ENCODE peak calls at places on chromosomes 2 and 18, in four cellular contexts. Y is endothelial cell of umbilical vein, U is mammary epithelial cell, T is keratinocyte. E is an unnamed sample.
A peak's percentile ranks its signal among the peaks of the same experiment; 100 is the strongest.

GRCh38 chr2:61558160-61558559 is 20.0 kb upstream of the XPO1 start:
- DNase-seq in U (no peak), T (no peak), Y (no peak), E (no peak)

GRCh38 chr2:197972017-197972416 is 167.6 kb downstream of the PLCL1 start:
- DNase-seq in Y (peak; percentile 95), U (peak; percentile 30), T (no peak), E (no peak)

GRCh38 chr2:133286326-133286922 is 281.8 kb downstream of the NCKAP5 start:
- DNase-seq in Y (no peak), T (no peak), U (peak; percentile 32), E (no peak)

GRCh38 chr18:33579147-33579867 is 1.3 kb downstream of the ASXL3 start:
- DNase-seq in Y (peak; percentile 25), T (no peak), U (no peak), E (peak; percentile 67)

GRCh38 chr2:120863661-120864320 is 128.1 kb downstream of the GLI2 start:
- DNase-seq in T (no peak), Y (no peak), U (peak; percentile 25), E (no peak)

GRCh38 chr2:221255862-221256261 is 316.2 kb downstream of the EPHA4 start:
- DNase-seq in T (no peak), Y (peak; percentile 23), U (no peak), E (peak; percentile 77)

GRCh38 chr2:10487144-10488104 is 39.3 kb upstream of the ODC1 start:
- DNase-seq in Y (no peak), U (no peak), T (no peak), E (no peak)

GRCh38 chr18:49227456-49227855 is 233.0 kb downstream of the DYM start:
- DNase-seq in T (peak; percentile 19), U (peak; percentile 81), Y (peak; percentile 19), E (no peak)

GRCh38 chr2:128505150-128505490 is 186.5 kb upstream of the HS6ST1 start:
- DNase-seq in T (no peak), Y (no peak), U (no peak), E (no peak)

GRCh38 chr2:208548689-208549088 is 142.1 kb downstream of the PTH2R start:
- DNase-seq in Y (no peak), U (no peak), T (no peak), E (no peak)

GRCh38 chr18:53380063-53380639 is 844.3 kb downstream of the MBD2 start:
- DNase-seq in Y (peak; percentile 9), U (peak; percentile 14), T (no peak), E (peak; percentile 57)

GRCh38 chr2:6352906-6353515 is 512.7 kb downstream of the CMPK2 start:
- DNase-seq in Y (no peak), U (no peak), T (no peak), E (peak; percentile 72)

GRCh38 chr2:240963065-240963375 is 35.4 kb upstream of the SNED1 start:
- DNase-seq in U (no peak), T (no peak), Y (no peak), E (no peak)

GRCh38 chr2:226524381-226524843 is 275.2 kb downstream of the IRS1 start:
- DNase-seq in T (no peak), Y (no peak), U (peak; percentile 49), E (no peak)

GRCh38 chr18:40124107-40124506 is 1830.9 kb upstream of the PIK3C3 start:
- DNase-seq in U (peak; percentile 61), T (no peak), Y (no peak), E (no peak)

GRCh38 chr2:107728586-107728985 is 98.1 kb upstream of the RGPD4 start:
- DNase-seq in Y (no peak), T (no peak), U (no peak), E (no peak)

GRCh38 chr2:224442092-224442999 is 40.4 kb upstream of the FAM124B start:
- DNase-seq in Y (peak; percentile 61), T (no peak), U (no peak), E (no peak)

GRCh38 chr2:96771792-96772618 is 11.3 kb downstream of the CNNM4 start:
- DNase-seq in T (no peak), U (no peak), Y (no peak), E (no peak)

GRCh38 chr2:207767461-207768167 is 2.1 kb downstream of the FZD5 start:
- DNase-seq in T (no peak), Y (peak; percentile 45), U (peak; percentile 48), E (peak; percentile 82)

GRCh38 chr18:9070212-9070611 is 32.3 kb upstream of the NDUFV2 start:
- DNase-seq in U (no peak), T (no peak), Y (no peak), E (no peak)

GRCh38 chr2:37672104-37672869 is 845 bp upstream of the CDC42EP3 start:
- DNase-seq in U (peak; percentile 90), Y (peak; percentile 85), T (no peak), E (peak; percentile 94)

GRCh38 chr2:100178085-100178788 is 35.8 kb upstream of the AFF3 start:
- DNase-seq in Y (peak; percentile 78), U (peak; percentile 48), T (no peak), E (peak; percentile 74)

GRCh38 chr2:66601624-66602023 is 166.7 kb downstream of the MEIS1 start:
- DNase-seq in T (no peak), U (peak; percentile 41), Y (no peak), E (no peak)

GRCh38 chr2:28268386-28268785 is 124.3 kb upstream of the FOSL2 start:
- DNase-seq in U (no peak), Y (no peak), T (no peak), E (no peak)

GRCh38 chr2:74436804-74437695 is 4.7 kb downstream of the RTKN start:
- DNase-seq in T (no peak), Y (no peak), U (no peak), E (no peak)

GRCh38 chr2:67502346-67503065 is 105.4 kb downstream of the ETAA1 start:
- DNase-seq in T (no peak), Y (peak; percentile 55), U (no peak), E (no peak)

GRCh38 chr2:172768406-172768805 is 32.8 kb downstream of the RAPGEF4 start:
- DNase-seq in Y (no peak), T (no peak), U (no peak), E (no peak)

GRCh38 chr2:148781544-148781943 is 93.5 kb upstream of the KIF5C start:
- DNase-seq in T (no peak), Y (no peak), U (no peak), E (no peak)

GRCh38 chr18:11741505-11742145 is 52.6 kb downstream of the GNAL start:
- DNase-seq in U (no peak), T (peak; percentile 2), Y (no peak), E (peak; percentile 34)

GRCh38 chr2:184685999-184686841 is 87.9 kb downstream of the ZNF804A start:
- DNase-seq in U (peak; percentile 20), Y (no peak), T (peak; percentile 33), E (no peak)

GRCh38 chr2:11515441-11516071 is 18.3 kb upstream of the GREB1 start:
- DNase-seq in Y (no peak), U (no peak), T (no peak), E (peak; percentile 75)

GRCh38 chr2:132632000-132632649 is 37.9 kb downstream of the LYPD1 start:
- DNase-seq in U (no peak), Y (no peak), T (no peak), E (no peak)

GRCh38 chr2:150689600-150689999 is 202.1 kb upstream of the RND3 start:
- DNase-seq in T (no peak), U (no peak), Y (no peak), E (no peak)

GRCh38 chr2:240928476-240929363 is 22.6 kb downstream of the CROCC2 start:
- DNase-seq in Y (no peak), U (no peak), T (no peak), E (no peak)

GRCh38 chr18:1663879-1664705 is 759.4 kb downstream of the ADCYAP1 start:
- DNase-seq in U (peak; percentile 20), Y (peak; percentile 13), T (no peak), E (peak; percentile 83)

GRCh38 chr2:96923810-96924774 is 54.2 kb upstream of the SEMA4C start:
- DNase-seq in U (no peak), Y (no peak), T (no peak), E (no peak)

GRCh38 chr2:1446281-1446680 is 33.0 kb downstream of the TPO start:
- DNase-seq in T (no peak), U (no peak), Y (no peak), E (no peak)

GRCh38 chr2:239152916-239153305 is 247.9 kb downstream of the HDAC4 start:
- DNase-seq in U (no peak), Y (no peak), T (no peak), E (no peak)

GRCh38 chr18:56139792-56140254 is 498.6 kb downstream of the TXNL1 start:
- DNase-seq in T (no peak), Y (no peak), U (no peak), E (no peak)

GRCh38 chr2:161418715-161419337 is 2.7 kb downstream of the TBR1 start:
- DNase-seq in U (no peak), T (no peak), Y (no peak), E (peak; percentile 82)
- TF ChIP-seq EZH2 in U (peak; percentile 95), T (peak; percentile 96), Y (peak; percentile 98), E (peak; percentile 97)

DNA sequence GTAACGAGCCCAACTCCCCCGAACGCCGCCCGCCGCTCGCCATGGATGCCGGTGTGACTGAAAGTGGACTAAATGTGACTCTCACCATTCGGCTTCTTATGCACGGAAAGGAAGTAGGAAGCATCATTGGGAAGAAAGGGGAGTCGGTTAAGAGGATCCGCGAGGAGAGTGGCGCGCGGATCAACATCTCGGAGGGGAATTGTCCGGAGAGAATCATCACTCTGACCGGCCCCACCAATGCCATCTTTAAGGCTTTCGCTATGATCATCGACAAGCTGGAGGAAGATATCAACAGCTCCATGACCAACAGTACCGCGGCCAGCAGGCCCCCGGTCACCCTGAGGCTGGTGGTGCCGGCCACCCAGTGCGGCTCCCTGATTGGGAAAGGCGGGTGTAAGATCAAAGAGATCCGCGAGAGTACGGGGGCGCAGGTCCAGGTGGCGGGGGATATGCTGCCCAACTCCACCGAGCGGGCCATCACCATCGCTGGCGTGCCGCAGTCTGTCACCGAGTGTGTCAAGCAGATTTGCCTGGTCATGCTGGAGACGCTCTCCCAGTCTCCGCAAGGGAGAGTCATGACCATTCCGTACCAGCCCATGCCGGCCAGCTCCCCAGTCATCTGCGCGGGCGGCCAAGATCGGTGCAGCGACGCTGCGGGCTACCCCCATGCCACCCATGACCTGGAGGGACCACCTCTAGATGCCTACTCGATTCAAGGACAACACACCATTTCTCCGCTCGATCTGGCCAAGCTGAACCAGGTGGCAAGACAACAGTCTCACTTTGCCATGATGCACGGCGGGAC is 628 bp downstream of the PCBP1 start:
- DNase-seq in T (peak; percentile 35), U (peak; percentile 65), Y (peak; percentile 61), E (peak; percentile 67)
- TF ChIP-seq CTCF in T (no peak), U (no peak), Y (no peak), E (no peak)

DNA sequence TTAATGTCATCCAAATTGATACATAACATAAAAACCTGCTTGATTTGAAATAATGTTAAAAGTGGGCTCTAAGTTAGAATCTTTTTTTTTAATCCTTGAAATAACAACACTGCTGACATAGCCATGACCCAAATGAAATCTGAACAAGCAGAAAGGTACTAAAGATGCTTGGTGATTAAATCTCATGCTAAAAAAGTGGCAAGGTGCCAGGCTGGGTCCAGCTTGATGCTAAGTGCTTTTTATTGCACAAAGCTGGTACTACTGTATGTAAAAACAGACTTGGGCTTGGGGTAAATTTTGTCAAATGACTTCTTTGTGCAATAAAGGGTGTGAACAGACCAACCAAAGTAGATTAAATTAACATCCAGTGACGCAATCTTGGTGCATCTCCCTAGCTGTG is 13.4 kb downstream of the BCL11A start:
- DNase-seq in U (no peak), Y (no peak), T (no peak), E (no peak)
- H3K27me3 ChIP-seq in U (no peaks in the 10 kb centered on the region), Y (no peaks in the 10 kb centered on the region), T (no peaks in the 10 kb centered on the region), E (no peaks in the 10 kb centered on the region)

GRCh38 chr2:72851333-72851732 is 25.5 kb upstream of the EXOC6B start:
- DNase-seq in T (no peak), Y (no peak), U (no peak), E (no peak)
- TF ChIP-seq EZH2 in T (no peak), Y (no peak), U (no peak), E (no peak)